ENCODE peak calls at places on chromosome 9, in five cellular contexts. One of them, this sample, is unnamed.

GRCh38 chr9:93702261-93702660 is 125.9 kb downstream of the PHF2 start:
- DNase-seq in hippocampal formation: no peak
- DNase-seq in GM12892: no peak
- DNase-seq in Calu3: no peak
- DNase-seq in NCI-H146: no peak
- DNase-seq in this sample: no peak

GRCh38 chr9:127176631-127177030 is 54.2 kb upstream of the ANGPTL2 start:
- DNase-seq in hippocampal formation: no peak
- DNase-seq in GM12892: no peak
- DNase-seq in Calu3: no peak
- DNase-seq in NCI-H146: no peak
- DNase-seq in this sample: no peak

GRCh38 chr9:27524236-27524635 is at the start of gene IFNK:
- DNase-seq in hippocampal formation: no peak
- DNase-seq in GM12892: no peak
- DNase-seq in Calu3: no peak
- DNase-seq in NCI-H146: no peak
- DNase-seq in this sample: no peak

GRCh38 chr9:136085815-136086212 is 9.3 kb downstream of the NACC2 start:
- DNase-seq in hippocampal formation: peak
- DNase-seq in GM12892: no peak
- DNase-seq in Calu3: no peak
- DNase-seq in NCI-H146: no peak
- DNase-seq in this sample: peak

GRCh38 chr9:81599837-81600236 is 89.5 kb downstream of the TLE1 start:
- DNase-seq in hippocampal formation: no peak
- DNase-seq in GM12892: no peak
- DNase-seq in Calu3: no peak
- DNase-seq in NCI-H146: no peak
- DNase-seq in this sample: no peak

GRCh38 chr9:112819635-112820496 is 69.3 kb downstream of the SNX30 start:
- DNase-seq in hippocampal formation: peak
- DNase-seq in GM12892: no peak
- DNase-seq in Calu3: peak
- DNase-seq in NCI-H146: peak
- DNase-seq in this sample: no peak

GRCh38 chr9:130282000-130282700 is 16.6 kb downstream of the HMCN2 start:
- DNase-seq in hippocampal formation: no peak
- DNase-seq in GM12892: no peak
- DNase-seq in Calu3: no peak
- DNase-seq in NCI-H146: no peak
- DNase-seq in this sample: no peak

GRCh38 chr9:79632060-79632459 is 60.3 kb downstream of the TLE4 start:
- DNase-seq in hippocampal formation: no peak
- DNase-seq in GM12892: no peak
- DNase-seq in Calu3: no peak
- DNase-seq in NCI-H146: no peak
- DNase-seq in this sample: no peak

GRCh38 chr9:132806723-132807421 is 71.2 kb downstream of the AK8 start:
- DNase-seq in hippocampal formation: no peak
- DNase-seq in GM12892: no peak
- DNase-seq in Calu3: peak
- DNase-seq in NCI-H146: no peak
- DNase-seq in this sample: no peak

GRCh38 chr9:118395415-118395814 is 691.2 kb downstream of the TLR4 start:
- DNase-seq in hippocampal formation: no peak
- DNase-seq in GM12892: no peak
- DNase-seq in Calu3: no peak
- DNase-seq in NCI-H146: no peak
- DNase-seq in this sample: no peak

GRCh38 chr9:38085308-38085707 is 16.3 kb upstream of the SHB start:
- DNase-seq in hippocampal formation: no peak
- DNase-seq in GM12892: no peak
- DNase-seq in Calu3: no peak
- DNase-seq in NCI-H146: no peak
- DNase-seq in this sample: peak

GRCh38 chr9:86946712-86947145 is 577 bp downstream of the GAS1 start:
- DNase-seq in hippocampal formation: peak
- DNase-seq in GM12892: no peak
- DNase-seq in Calu3: no peak
- DNase-seq in NCI-H146: peak
- DNase-seq in this sample: peak